ENCODE peak calls at places on chromosomes 3 and 15, in eight cellular contexts. B is stomach, Q is body of pancreas, Z is GM23248, H is heart right ventricle, D is bronchial epithelial cell, E is fibroblast of lung, T is mesendoderm. A is an unnamed sample. For H3K27me3, the result is how much of the 10 kb centered on the place peaks cover.

GRCh38 chr3:140941090-140941433 is 574 bp upstream of the SLC25A36 start:
- DNase-seq in Q (no peak), D (no peak), B (no peak), H (no peak), T (no peak), Z (no peak), E (no peak), A (no peak)

GRCh38 chr3:70108072-70108471 is 108.5 kb downstream of the SAMMSON start:
- DNase-seq in Z (peak), D (peak), H (no peak), E (no peak), Q (peak), B (peak), T (peak), A (no peak)

GRCh38 chr15:52710710-52711107 is 31.5 kb upstream of the ATOSA start:
- DNase-seq in E (no peak), Q (no peak), Z (no peak), B (no peak), T (no peak), H (no peak), D (no peak), A (no peak)

GRCh38 chr15:70088427-70088826 is 9.3 kb downstream of the TLE3 start:
- DNase-seq in B (no peak), E (no peak), Z (no peak), Q (no peak), H (no peak), D (no peak), T (no peak), A (no peak)

GRCh38 chr3:160417311-160417710 is 17.9 kb downstream of the SMC4 start:
- DNase-seq in H (no peak), D (no peak), E (no peak), B (no peak), T (no peak), Q (no peak), Z (no peak), A (no peak)

GRCh38 chr3:36635731-36636130 is 128.6 kb downstream of the DCLK3 start:
- DNase-seq in E (peak), H (no peak), D (peak), Z (peak), Q (no peak), T (no peak), B (no peak), A (no peak)

GRCh38 chr3:124131158-124132115 is 139.5 kb upstream of the ROPN1 start:
- DNase-seq in B (no peak), H (no peak), Z (peak), E (peak), Q (peak), D (no peak), T (no peak), A (no peak)

GRCh38 chr15:34011476-34011875 is 27.5 kb downstream of the AVEN start:
- DNase-seq in B (no peak), E (peak), T (no peak), Z (no peak), D (no peak), H (no peak), Q (no peak), A (no peak)

GRCh38 chr15:29037997-29038700 is 152.4 kb downstream of the APBA2 start:
- DNase-seq in E (peak), Q (no peak), H (no peak), Z (no peak), B (no peak), T (no peak), D (no peak), A (no peak)

GRCh38 chr15:68278345-68279217 is 1.0 kb downstream of the FEM1B start:
- DNase-seq in D (peak), T (peak), Z (peak), Q (peak), H (peak), B (no peak), E (peak), A (no peak)

GRCh38 chr3:11228041-11228440 is 44.2 kb upstream of the ATG7 start:
- DNase-seq in Q (no peak), H (no peak), E (no peak), T (no peak), B (no peak), D (no peak), Z (peak), A (no peak)

GRCh38 chr3:146223401-146224373 is 27.2 kb downstream of the PLSCR4 start:
- DNase-seq in Z (no peak), D (peak), E (peak), H (no peak), T (no peak), B (no peak), Q (peak), A (no peak)

GRCh38 chr3:15152166-15152565 is 53.2 kb upstream of the RBSN start:
- DNase-seq in Q (no peak), B (no peak), Z (no peak), D (peak), T (no peak), E (no peak), H (no peak), A (no peak)

GRCh38 chr3:15153103-15153502 is 52.9 kb upstream of the CAPN7 start:
- DNase-seq in Q (no peak), E (no peak), D (no peak), Z (no peak), B (no peak), T (no peak), H (no peak), A (no peak)

GRCh38 chr3:15157441-15157840 is 48.6 kb upstream of the CAPN7 start:
- DNase-seq in E (no peak), D (no peak), B (no peak), T (no peak), Q (no peak), H (no peak), Z (no peak), A (no peak)

GRCh38 chr3:15155840-15156360 is 50.1 kb upstream of the CAPN7 start:
- DNase-seq in T (no peak), H (no peak), D (no peak), Q (no peak), B (no peak), Z (no peak), E (no peak), A (no peak)

GRCh38 chr3:15154326-15154725 is 51.7 kb upstream of the CAPN7 start:
- DNase-seq in T (no peak), H (no peak), B (no peak), E (no peak), Q (no peak), Z (no peak), D (peak), A (no peak)
- H3K27me3 ChIP-seq in T (under half), H (under half), B (under half), E (under half), Q (under half), Z (under half), D (under half), A (under half)

GRCh38 chr15:94287794-94288246 is 56.5 kb downstream of the MCTP2 start:
- DNase-seq in D (no peak), E (no peak), Q (no peak), T (no peak), Z (no peak), B (peak), H (no peak), A (no peak)
- H3K4me3 ChIP-seq in D (no peak), E (no peak), Q (no peak), T (no peak), Z (no peak), B (no peak), H (no peak), A (no peak)

DNA sequence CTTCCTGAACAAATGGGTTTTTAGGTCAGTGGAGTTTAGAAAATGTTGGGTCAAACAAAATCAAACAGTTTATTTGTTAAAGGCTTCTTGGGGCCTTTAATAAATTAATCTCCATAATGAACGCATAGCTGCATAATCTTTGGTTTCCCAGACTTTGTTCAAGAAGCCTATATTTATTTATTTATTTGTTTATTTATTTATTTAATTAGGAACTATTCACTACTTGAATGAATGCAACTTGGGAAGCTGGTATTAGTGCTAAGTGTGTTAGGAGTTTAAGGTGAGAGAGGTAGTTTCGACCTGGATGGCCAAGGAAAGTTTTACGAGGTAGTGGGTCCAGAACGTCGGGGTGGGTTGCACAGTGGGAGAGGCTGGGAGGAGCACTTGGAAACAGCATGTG is 281.9 kb upstream of the C2CD4B start:
- DNase-seq in H (no peak), Q (no peak), B (no peak), T (no peak), D (no peak), E (no peak), Z (no peak), A (no peak)
- H3K27me3 ChIP-seq in H (under half), Q (under half), B (under half), T (under half), D (under half), E (under half), Z (under half), A (under half)

DNA sequence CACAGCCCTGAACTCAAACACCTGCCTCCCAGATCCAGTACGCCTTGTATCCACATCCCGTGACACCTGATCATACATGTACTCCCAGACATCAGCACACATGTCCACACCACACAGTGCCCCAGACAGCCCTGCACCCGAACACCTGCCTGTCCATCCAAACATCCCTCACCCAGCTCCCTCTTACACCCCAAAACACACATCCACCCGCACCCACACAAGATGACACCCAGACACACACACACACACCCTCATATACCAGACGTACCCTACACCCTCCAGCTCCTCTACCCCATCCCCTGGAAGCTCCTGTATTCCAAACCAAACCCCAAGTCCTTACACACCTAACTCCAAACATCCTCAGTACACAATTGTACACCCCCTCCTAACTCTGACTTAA is 735 bp downstream of the CAMK1 start:
- DNase-seq in Z (no peak), D (no peak), H (no peak), T (no peak), B (no peak), Q (no peak), E (no peak), A (no peak)
- H3K4me3 ChIP-seq in Z (peak), D (peak), H (peak), T (no peak), B (peak), Q (no peak), E (peak), A (peak)

GRCh38 chr3:188059346-188059745 is 94.6 kb upstream of the LPP start:
- DNase-seq in Z (peak), E (no peak), H (no peak), D (no peak), Q (no peak), B (no peak), T (no peak), A (no peak)

GRCh38 chr3:188058569-188059184 is 95.3 kb upstream of the LPP start:
- DNase-seq in Z (no peak), H (no peak), T (no peak), D (no peak), B (no peak), E (no peak), Q (no peak), A (no peak)

GRCh38 chr3:188060436-188060835 is 93.5 kb upstream of the LPP start:
- DNase-seq in D (no peak), E (no peak), Z (no peak), T (peak), B (no peak), Q (no peak), H (no peak), A (no peak)

GRCh38 chr3:188064831-188065493 is 89.0 kb upstream of the LPP start:
- DNase-seq in T (no peak), D (no peak), E (no peak), B (peak), Z (no peak), Q (peak), H (no peak), A (no peak)

GRCh38 chr3:188061133-188061532 is 92.8 kb upstream of the LPP start:
- DNase-seq in D (peak), Q (no peak), E (peak), B (no peak), H (no peak), Z (peak), T (peak), A (peak)
- H3K27me3 ChIP-seq in D (under half), Q (under half), E (under half), B (under half), H (under half), Z (under half), T (under half), A (under half)

GRCh38 chr3:118809696-118810498 is 224.7 kb downstream of the IGSF11 start:
- DNase-seq in Z (no peak), H (no peak), E (no peak), T (no peak), D (no peak), Q (no peak), B (no peak), A (no peak)

GRCh38 chr3:118808743-118809142 is 225.9 kb downstream of the IGSF11 start:
- DNase-seq in D (no peak), T (peak), B (no peak), Q (no peak), H (no peak), E (no peak), Z (no peak), A (no peak)

GRCh38 chr3:118803096-118803476 is 231.6 kb downstream of the IGSF11 start:
- DNase-seq in B (no peak), D (no peak), Q (peak), T (no peak), H (no peak), Z (no peak), E (no peak), A (no peak)

GRCh38 chr3:118804959-118805358 is 229.7 kb downstream of the IGSF11 start:
- DNase-seq in E (no peak), D (no peak), Z (no peak), H (no peak), Q (no peak), T (no peak), B (no peak), A (no peak)

DNA sequence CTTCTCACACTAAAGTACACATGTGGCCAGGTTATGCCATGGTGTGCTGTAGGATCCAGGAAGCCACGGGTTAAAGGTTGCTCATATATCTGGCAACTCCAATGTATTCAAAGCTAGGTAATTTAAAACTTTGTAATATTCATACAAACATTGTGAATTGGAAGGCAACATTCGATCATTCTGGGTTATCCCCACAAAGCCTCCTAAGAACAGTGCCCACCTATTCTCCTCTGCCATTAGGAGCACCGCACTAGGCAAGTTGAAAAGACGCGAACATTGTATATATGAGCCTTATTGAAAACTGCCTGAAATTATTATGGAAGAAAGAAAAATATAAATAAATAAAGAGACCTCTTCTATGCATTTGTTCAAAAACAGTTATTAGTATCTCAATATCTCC is 228.2 kb downstream of the IGSF11 start:
- DNase-seq in B (no peak), Z (no peak), Q (no peak), H (no peak), T (no peak), E (no peak), D (no peak), A (no peak)
- H3K4me3 ChIP-seq in B (no peak), Z (no peak), Q (no peak), H (no peak), T (no peak), E (no peak), D (no peak), A (no peak)

DNA sequence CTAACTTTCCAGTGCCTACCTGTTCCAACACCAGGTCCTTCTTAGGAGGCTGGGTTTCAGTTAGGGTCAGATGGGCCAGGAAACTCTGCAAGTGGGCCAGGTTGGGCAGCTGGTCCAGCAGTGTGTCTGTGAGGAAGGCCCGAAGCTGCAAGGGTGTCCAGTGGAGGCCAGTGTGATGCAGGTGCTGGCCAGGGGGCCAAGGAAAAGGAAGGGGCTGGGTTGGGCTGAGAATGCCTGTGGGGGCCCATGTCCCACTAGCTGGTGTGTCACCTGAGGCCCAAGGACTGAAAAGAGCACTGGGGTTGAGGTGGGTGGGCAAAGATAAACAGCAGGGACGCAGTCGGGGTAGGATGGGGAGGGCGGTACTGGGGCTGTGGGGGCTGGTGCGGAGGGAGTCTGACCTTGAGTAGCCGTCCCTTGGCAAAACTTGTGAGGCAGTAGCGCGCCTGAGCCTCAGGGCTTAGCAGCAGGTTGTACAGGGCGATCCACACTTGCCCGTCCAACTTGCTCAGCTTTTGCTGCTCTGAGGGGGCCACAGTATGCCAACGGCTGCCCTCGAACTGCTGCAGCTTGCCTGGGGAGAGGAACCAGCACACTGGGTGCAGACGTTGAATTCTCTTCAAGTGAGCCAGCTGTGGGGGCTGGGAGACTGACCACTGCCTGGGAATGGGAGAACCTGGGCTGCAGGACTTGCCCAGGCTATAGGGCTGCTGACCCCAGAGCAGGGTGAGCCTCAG is 1.5 kb upstream of the RASSF1 start:
- DNase-seq in D (no peak), E (no peak), H (no peak), B (no peak), Z (no peak), Q (no peak), T (no peak), A (no peak)
- H3K27me3 ChIP-seq in D (under half), E (under half), H (under half), B (under half), Z (under half), Q (under half), T (under half), A (under half)

A was measured in MG63.